ENCODE peak calls at places on chromosome 17, in nine cellular contexts. R is adrenal gland, Q is uterus, H is glutamatergic neuron, P is RWPE1, Z is mammary epithelial cell, V is AG04449, U is ascending aorta, C is fibroblast of lung. F is an unnamed sample.
A peak's percentile ranks its signal among the peaks of the same experiment; 100 is the strongest.

GRCh38 chr17:11908711-11909146 is 88.5 kb downstream of the ZNF18 start:
- DNase-seq in C (no peak), H (no peak), Z (no peak), Q (no peak), R (no peak), V (no peak), P (no peak), U (no peak), F (no peak)

GRCh38 chr17:68290268-68290954 is 516 bp downstream of the SLC16A6 start:
- DNase-seq in H (peak; percentile 34), R (peak; percentile 50), Q (no peak), C (no peak), Z (no peak), U (no peak), V (no peak), P (no peak), F (peak; percentile 53)

GRCh38 chr17:60720763-60721531 is 43.3 kb downstream of the BCAS3 start:
- DNase-seq in R (peak; percentile 44), P (peak; percentile 46), U (no peak), V (peak; percentile 37), H (peak; percentile 19), Q (no peak), Z (peak; percentile 35), C (peak; percentile 86), F (no peak)

GRCh38 chr17:14359251-14359939 is 58.5 kb downstream of the HS3ST3B1 start:
- DNase-seq in H (no peak), U (no peak), P (no peak), Q (no peak), C (no peak), R (no peak), Z (no peak), V (no peak), F (peak; percentile 87)

GRCh38 chr17:10585529-10585928 is 36.1 kb upstream of the MYH2 start:
- DNase-seq in R (no peak), Z (no peak), U (no peak), V (no peak), Q (no peak), P (no peak), H (no peak), C (no peak), F (no peak)

GRCh38 chr17:703081-703875 is 11.4 kb downstream of the VPS53 start:
- DNase-seq in U (no peak), C (no peak), Q (no peak), Z (no peak), R (no peak), P (no peak), V (no peak), H (no peak), F (no peak)

GRCh38 chr17:1239210-1239609 is 31.0 kb upstream of the BHLHA9 start:
- DNase-seq in R (no peak), P (no peak), H (no peak), Z (no peak), V (no peak), Q (no peak), U (no peak), C (no peak), F (no peak)

GRCh38 chr17:42441717-42442565 is 16.7 kb upstream of the ATP6V0A1 start:
- DNase-seq in U (no peak), H (no peak), Z (no peak), P (no peak), C (no peak), R (no peak), V (no peak), Q (no peak), F (no peak)

GRCh38 chr17:78781339-78782304 is at the start of gene CYTH1:
- DNase-seq in R (peak; percentile 69), U (no peak), C (no peak), H (peak; percentile 70), Z (peak; percentile 26), P (no peak), V (no peak), Q (peak; percentile 50), F (no peak)

DNA sequence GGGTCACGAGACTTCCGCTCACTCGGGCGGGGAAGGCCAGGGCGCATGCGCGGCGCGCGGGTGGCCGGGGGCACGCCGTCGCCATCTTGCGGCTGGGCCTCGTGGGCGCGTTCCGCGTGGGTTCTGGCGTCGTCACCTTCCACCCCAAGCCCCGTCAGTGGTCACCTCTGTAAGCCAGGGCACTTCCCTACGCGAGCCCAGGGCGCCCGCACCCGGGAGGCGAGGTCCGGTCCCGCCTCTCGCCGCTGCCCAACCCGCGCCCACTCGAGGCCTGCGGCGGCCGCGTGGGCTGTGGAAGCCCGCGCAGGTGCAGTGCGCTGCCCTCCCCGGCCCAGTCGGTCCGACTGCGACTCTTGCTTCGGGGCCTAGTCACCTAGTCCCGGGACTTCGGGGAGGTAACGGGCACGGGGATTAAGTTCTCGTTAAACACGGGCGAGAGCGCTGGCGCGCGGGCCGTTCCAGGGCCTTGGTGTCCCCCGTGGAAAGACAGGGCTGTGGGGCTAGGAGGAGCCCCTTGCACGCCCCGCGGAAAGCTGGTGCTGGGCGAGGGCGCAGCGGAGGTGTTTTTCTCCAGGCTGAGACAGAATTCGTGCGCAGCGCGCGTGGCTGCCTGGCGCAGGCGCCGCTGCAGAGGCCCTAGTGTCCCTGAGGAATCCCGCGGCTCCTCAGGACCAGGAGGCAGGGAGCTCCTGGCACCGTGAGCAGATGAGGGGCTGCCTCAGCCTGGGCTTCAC is 417 bp upstream of the ARHGDIA start:
- DNase-seq in C (peak; percentile 89), Q (peak; percentile 94), V (no peak), U (peak; percentile 74), Z (peak; percentile 82), P (peak; percentile 93), R (peak; percentile 96), H (peak; percentile 95), F (peak; percentile 96)
- TF ChIP-seq CTCF in C (peak; percentile 27), Q (peak; percentile 39), V (peak; percentile 43), U (peak; percentile 27), Z (no peak), P (peak; percentile 46), R (no peak), H (no peak), F (peak; percentile 38)

GRCh38 chr17:17952691-17953090 is 19.5 kb downstream of the TOM1L2 start:
- DNase-seq in U (no peak), V (no peak), R (no peak), P (no peak), Z (no peak), H (no peak), Q (no peak), C (no peak), F (no peak)

GRCh38 chr17:17947966-17948365 is 24.2 kb downstream of the TOM1L2 start:
- DNase-seq in U (no peak), H (no peak), Q (no peak), R (no peak), C (no peak), Z (peak; percentile 61), P (no peak), V (no peak), F (no peak)

GRCh38 chr17:17951524-17951923 is 20.7 kb downstream of the TOM1L2 start:
- DNase-seq in P (no peak), Z (peak; percentile 67), U (no peak), Q (no peak), H (no peak), C (no peak), V (no peak), R (no peak), F (no peak)

GRCh38 chr17:17950347-17950746 is 21.9 kb downstream of the TOM1L2 start:
- DNase-seq in Q (no peak), R (peak; percentile 38), V (no peak), P (no peak), Z (no peak), C (no peak), U (no peak), H (no peak), F (no peak)

DNA sequence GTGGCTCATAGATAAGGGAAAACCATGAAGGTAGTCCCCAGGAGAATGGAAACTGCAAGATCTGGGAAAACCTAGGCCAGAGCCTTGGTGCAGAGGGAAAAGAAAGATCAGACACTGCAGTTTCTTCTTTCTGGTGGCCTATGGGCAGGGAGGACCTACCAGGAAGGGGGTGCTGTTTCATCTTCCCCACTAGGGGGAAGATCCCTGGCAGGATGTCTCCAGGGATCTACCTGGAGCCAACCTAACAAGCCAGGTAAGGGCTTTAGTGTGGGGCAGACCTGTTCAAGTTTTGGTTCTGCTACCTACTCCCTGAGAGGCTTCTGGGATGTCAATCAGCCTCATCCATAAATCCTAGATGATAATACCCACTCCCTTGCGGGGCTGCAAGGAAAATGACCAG is 21.4 kb downstream of the TOM1L2 start:
- DNase-seq in R (no peak), Q (no peak), U (no peak), V (no peak), H (no peak), P (no peak), Z (no peak), C (no peak), F (no peak)
- TF ChIP-seq CTCF in R (peak; percentile 8), Q (no peak), U (no peak), V (peak; percentile 5), H (no peak), P (no peak), Z (peak; percentile 69), C (no peak), F (no peak)

DNA sequence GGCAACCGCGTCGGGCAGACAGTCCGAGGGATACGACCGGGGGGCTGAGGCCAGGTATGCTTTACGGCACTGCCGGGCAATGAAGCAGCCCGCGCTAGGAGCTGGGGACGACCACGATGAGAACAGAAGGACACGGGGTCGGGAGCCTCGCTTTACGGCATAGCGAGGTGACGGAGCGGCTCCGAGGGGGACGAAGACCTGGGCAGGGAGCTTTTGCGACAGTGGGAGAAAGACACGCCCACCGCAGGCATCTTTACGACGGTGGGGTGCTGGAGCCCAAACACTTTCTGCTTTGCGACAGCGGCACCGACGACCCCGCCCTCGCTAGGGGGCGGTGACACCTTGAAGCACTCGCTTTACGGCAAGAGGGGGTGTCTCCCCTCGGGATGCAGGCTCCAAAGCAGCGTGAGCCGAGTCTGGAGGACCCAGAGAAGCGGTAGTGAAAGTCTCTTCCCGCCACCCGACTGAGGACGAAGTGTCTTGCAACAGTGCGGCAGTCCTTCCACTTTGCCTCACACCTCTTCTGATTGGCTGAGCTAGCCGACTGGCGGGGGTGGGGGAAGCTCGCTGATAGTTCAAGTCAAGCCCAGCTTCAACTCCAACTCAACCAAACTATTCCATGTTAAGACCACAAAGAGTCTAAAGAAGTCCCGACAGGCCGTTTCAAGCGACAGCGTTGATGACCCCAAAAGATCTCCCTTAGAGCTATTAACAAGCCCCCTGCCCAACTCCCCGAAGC is 394 bp upstream of the NEURL4 start:
- DNase-seq in P (peak; percentile 98), C (peak; percentile 99), U (peak; percentile 98), Q (peak; percentile 99), R (peak; percentile 98), V (peak; percentile 96), H (peak; percentile 96), Z (peak; percentile 98), F (peak; percentile 97)
- TF ChIP-seq CTCF in P (no peak), C (no peak), U (no peak), Q (no peak), R (no peak), V (no peak), H (no peak), Z (no peak), F (no peak)

DNA sequence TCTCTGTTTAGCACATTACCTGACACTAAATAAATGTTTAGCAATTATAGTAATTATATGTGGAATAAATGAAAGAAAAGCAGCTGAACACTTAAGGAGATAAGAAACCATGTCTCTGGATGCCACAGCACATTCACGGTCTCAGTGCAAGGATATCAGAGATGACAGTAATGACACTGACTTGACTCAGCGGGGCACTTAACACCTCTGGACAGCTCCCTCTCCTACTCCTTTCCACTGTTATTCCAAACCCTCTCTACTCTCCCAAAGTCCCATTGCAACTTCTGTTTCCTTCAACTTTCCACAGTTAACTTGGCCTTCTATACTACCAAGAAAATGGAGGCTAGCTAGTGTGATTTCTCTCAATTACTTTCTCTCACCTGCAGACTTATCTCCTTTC is 93.0 kb upstream of the CORO6 start:
- DNase-seq in V (no peak), Q (no peak), U (no peak), H (no peak), Z (no peak), R (no peak), C (no peak), P (no peak), F (no peak)
- TF ChIP-seq CTCF in V (no peak), Q (no peak), U (no peak), H (no peak), Z (no peak), R (no peak), C (no peak), P (no peak), F (no peak)